ENCODE peak calls at places on chromosome 12, in five cellular contexts. A, W, G, E and U are unnamed samples.

GRCh38 chr12:50411051-50411660 is 10.5 kb downstream of the LARP4 start:
- DNase-seq in G (no peak), E (peak; percentile 80), A (no peak), W (peak; percentile 30), U (no peak)

GRCh38 chr12:103566398-103566797 is 20.7 kb upstream of the STAB2 start:
- DNase-seq in A (no peak), E (no peak), G (no peak), W (no peak), U (no peak)

GRCh38 chr12:2190896-2191533 is 138.2 kb downstream of the CACNA1C start:
- DNase-seq in E (no peak), G (no peak), A (no peak), W (no peak), U (no peak)

GRCh38 chr12:91813701-91814100 is 331.9 kb downstream of the BTG1 start:
- DNase-seq in W (no peak), A (no peak), E (no peak), G (no peak), U (no peak)

GRCh38 chr12:53751336-53752191 is at the start of gene CISTR:
- DNase-seq in W (peak; percentile 30), G (peak; percentile 37), A (no peak), E (peak; percentile 60), U (no peak)

GRCh38 chr12:28868414-28868813 is 280.7 kb upstream of the FAR2 start:
- DNase-seq in W (no peak), E (no peak), G (no peak), A (no peak), U (no peak)

GRCh38 chr12:5792350-5792749 is 152.7 kb downstream of the ANO2 start:
- DNase-seq in W (no peak), A (no peak), E (no peak), G (no peak), U (peak; percentile 11)

GRCh38 chr12:106333756-106334155 is 23.8 kb upstream of the POLR3B start:
- DNase-seq in A (no peak), W (no peak), E (no peak), G (no peak), U (no peak)

GRCh38 chr12:50024227-50024626 is 1.1 kb downstream of the RACGAP1 start:
- DNase-seq in A (no peak), W (no peak), G (no peak), E (no peak), U (no peak)

GRCh38 chr12:130070017-130070653 is 92.1 kb upstream of the FZD10 start:
- DNase-seq in G (no peak), E (no peak), W (no peak), A (no peak), U (no peak)

GRCh38 chr12:94971923-94972322 is 31.6 kb downstream of the NDUFA12 start:
- DNase-seq in G (no peak), A (no peak), W (no peak), E (no peak), U (no peak)

GRCh38 chr12:132646850-132647249 is 28.3 kb downstream of the P2RX2 start:
- DNase-seq in G (no peak), E (no peak), W (no peak), A (no peak), U (no peak)

GRCh38 chr12:24266982-24267381 is 317.5 kb upstream of the SOX5 start:
- DNase-seq in W (no peak), G (no peak), E (no peak), A (no peak), U (no peak)
- TF ChIP-seq CTCF in W (no peak), G (no peak), E (no peak), A (no peak), U (no peak)

GRCh38 chr12:990308-990648 is 745 bp upstream of the ERC1 start:
- DNase-seq in E (peak; percentile 83), G (peak; percentile 50), A (peak; percentile 41), W (peak; percentile 76), U (no peak)
- H3K27ac ChIP-seq in E (peak overlapping the region; percentile 98), G (peak overlapping the region; percentile 78), A (peak overlapping the region; percentile 93), W (peak overlapping the region; percentile 100), U (peak overlapping the region; percentile 94)

GRCh38 chr12:52203126-52203921 is 11.5 kb upstream of the KRT80 start:
- DNase-seq in G (no peak), E (peak; percentile 76), A (peak; percentile 31), W (peak; percentile 56), U (no peak)
- H3K4me3 ChIP-seq in G (no peak overlapping the region), E (no peak overlapping the region), A (no peak overlapping the region), W (no peak overlapping the region), U (no peak overlapping the region)

GRCh38 chr12:57775044-57775443 is 2.6 kb downstream of the EEF1AKMT3 start:
- DNase-seq in W (no peak), E (no peak), A (no peak), G (no peak), U (no peak)
- TF ChIP-seq CTCF in W (no peak), E (no peak), A (no peak), G (no peak), U (no peak)

DNA sequence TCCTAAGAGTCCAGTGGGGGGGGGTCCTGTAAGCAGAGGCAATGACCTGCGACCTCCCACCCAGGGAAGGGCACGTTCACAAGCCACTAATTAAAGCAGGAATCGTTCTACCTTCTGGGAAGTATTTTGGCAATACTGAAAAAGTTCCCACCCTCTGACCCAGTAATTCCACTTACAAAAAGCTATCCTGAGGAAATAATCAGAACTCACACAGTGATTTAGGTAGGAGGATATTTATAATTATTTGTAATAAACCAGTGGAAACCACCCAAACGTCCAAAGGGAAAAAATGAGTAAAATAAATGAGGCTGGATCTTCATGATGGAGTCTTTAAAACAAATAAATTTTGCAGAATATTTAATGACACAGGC is 54.7 kb downstream of the SSH1 start:
- DNase-seq in W (no peak), A (no peak), E (no peak), G (no peak), U (no peak)
- H3K27ac ChIP-seq in W (peak overlapping the region; percentile 91), A (peak overlapping the region; percentile 93), E (peak overlapping the region; percentile 78), G (no peak overlapping the region), U (peak overlapping the region; percentile 97)

GRCh38 chr12:108854453-108855283 is 2.7 kb downstream of the SSH1 start:
- DNase-seq in A (peak; percentile 66), E (no peak), G (no peak), W (peak; percentile 65), U (peak; percentile 86)

GRCh38 chr12:108852674-108853073 is 4.7 kb downstream of the SSH1 start:
- DNase-seq in G (no peak), A (no peak), W (no peak), E (no peak), U (no peak)

GRCh38 chr12:108853426-108853825 is 4.0 kb downstream of the SSH1 start:
- DNase-seq in G (no peak), E (no peak), A (no peak), W (no peak), U (no peak)

GRCh38 chr12:108855284-108856169 is 1.9 kb downstream of the SSH1 start:
- DNase-seq in W (no peak), E (no peak), A (no peak), G (no peak), U (no peak)

GRCh38 chr12:108854055-108854452 is 3.3 kb downstream of the SSH1 start:
- DNase-seq in W (no peak), G (no peak), A (no peak), E (no peak), U (peak; percentile 85)
- H3K4me3 ChIP-seq in W (peak overlapping the region; percentile 98), G (no peak overlapping the region), A (peak overlapping the region; percentile 51), E (no peak overlapping the region), U (peak overlapping the region; percentile 44)

GRCh38 chr12:107929436-107929835 is 154.9 kb downstream of the ASCL4 start:
- DNase-seq in W (no peak), G (no peak), E (no peak), A (no peak), U (no peak)
- TF ChIP-seq CTCF in W (no peak), G (no peak), E (no peak), A (no peak), U (no peak)